ENCODE peak calls at places on chromosomes 6 and 20, in five cellular contexts. One of them, this sample, is unnamed.

GRCh38 chr20:45938727-45939438 is 4.4 kb downstream of the PCIF1 start:
- DNase-seq in amniotic stem cell: no peak
- DNase-seq in ureter: no peak
- DNase-seq in T-helper 1 cell: no peak
- DNase-seq in A549: no peak
- DNase-seq in this sample: no peak

GRCh38 chr6:136889271-136890193 is 32.6 kb upstream of the SLC35D3 start:
- DNase-seq in T-helper 1 cell: no peak
- DNase-seq in A549: peak
- DNase-seq in ureter: no peak
- DNase-seq in amniotic stem cell: no peak
- DNase-seq in this sample: no peak

GRCh38 chr6:131979515-131980337 is 28.6 kb upstream of the CCN2 start:
- DNase-seq in A549: no peak
- DNase-seq in ureter: no peak
- DNase-seq in T-helper 1 cell: no peak
- DNase-seq in amniotic stem cell: peak
- DNase-seq in this sample: peak

GRCh38 chr6:130032758-130033323 is 14.5 kb downstream of the L3MBTL3 start:
- DNase-seq in amniotic stem cell: no peak
- DNase-seq in ureter: no peak
- DNase-seq in T-helper 1 cell: no peak
- DNase-seq in A549: no peak
- DNase-seq in this sample: no peak

GRCh38 chr6:116010400-116011095 is 50.1 kb downstream of the FRK start:
- DNase-seq in T-helper 1 cell: peak
- DNase-seq in A549: peak
- DNase-seq in amniotic stem cell: peak
- DNase-seq in ureter: peak
- DNase-seq in this sample: peak

GRCh38 chr6:154805288-154805911 is 72.2 kb downstream of the SCAF8 start:
- DNase-seq in ureter: no peak
- DNase-seq in T-helper 1 cell: no peak
- DNase-seq in amniotic stem cell: no peak
- DNase-seq in A549: peak
- DNase-seq in this sample: peak

GRCh38 chr20:59817406-59817805 is 116.0 kb downstream of the SYCP2 start:
- DNase-seq in A549: no peak
- DNase-seq in ureter: no peak
- DNase-seq in amniotic stem cell: no peak
- DNase-seq in T-helper 1 cell: no peak
- DNase-seq in this sample: no peak

GRCh38 chr6:33124947-33125346 is 49.2 kb downstream of the HLA-DPB1 start:
- DNase-seq in T-helper 1 cell: no peak
- DNase-seq in A549: no peak
- DNase-seq in ureter: no peak
- DNase-seq in amniotic stem cell: no peak
- DNase-seq in this sample: no peak

GRCh38 chr6:37020426-37021211 is 15.2 kb downstream of the FGD2 start:
- DNase-seq in T-helper 1 cell: no peak
- DNase-seq in ureter: no peak
- DNase-seq in A549: no peak
- DNase-seq in amniotic stem cell: no peak
- DNase-seq in this sample: no peak

GRCh38 chr6:146369866-146370265 is 173.8 kb upstream of the RAB32 start:
- DNase-seq in amniotic stem cell: no peak
- DNase-seq in ureter: no peak
- DNase-seq in T-helper 1 cell: no peak
- DNase-seq in A549: no peak
- DNase-seq in this sample: no peak

GRCh38 chr6:72552938-72553337 is 68.9 kb upstream of the KCNQ5 start:
- DNase-seq in T-helper 1 cell: no peak
- DNase-seq in ureter: no peak
- DNase-seq in amniotic stem cell: no peak
- DNase-seq in A549: peak
- DNase-seq in this sample: no peak

GRCh38 chr20:15596220-15596875 is 976.9 kb downstream of the KIF16B start:
- DNase-seq in ureter: no peak
- DNase-seq in T-helper 1 cell: no peak
- DNase-seq in amniotic stem cell: no peak
- DNase-seq in A549: no peak
- DNase-seq in this sample: no peak

GRCh38 chr6:146997062-146997461 is 207.2 kb upstream of the STXBP5 start:
- DNase-seq in amniotic stem cell: peak
- DNase-seq in T-helper 1 cell: no peak
- DNase-seq in ureter: no peak
- DNase-seq in A549: peak
- DNase-seq in this sample: peak

GRCh38 chr20:64038579-64039292 is 2.8 kb downstream of the C20orf204 start:
- DNase-seq in ureter: peak
- DNase-seq in A549: peak
- DNase-seq in T-helper 1 cell: peak
- DNase-seq in amniotic stem cell: no peak
- DNase-seq in this sample: no peak

GRCh38 chr6:36597775-36598174 is 3.6 kb downstream of the SRSF3 start:
- DNase-seq in amniotic stem cell: no peak
- DNase-seq in A549: no peak
- DNase-seq in ureter: no peak
- DNase-seq in T-helper 1 cell: no peak
- DNase-seq in this sample: no peak

GRCh38 chr6:53899512-53899911 is 104.7 kb downstream of the LRRC1 start:
- DNase-seq in A549: no peak
- DNase-seq in amniotic stem cell: no peak
- DNase-seq in T-helper 1 cell: no peak
- DNase-seq in ureter: no peak
- DNase-seq in this sample: no peak

GRCh38 chr20:52708137-52708536 is 264.0 kb upstream of the TSHZ2 start:
- DNase-seq in A549: no peak
- DNase-seq in amniotic stem cell: no peak
- DNase-seq in T-helper 1 cell: no peak
- DNase-seq in ureter: no peak
- DNase-seq in this sample: no peak

GRCh38 chr6:27547157-27548075 is 74.5 kb upstream of the ZNF184 start:
- DNase-seq in amniotic stem cell: no peak
- DNase-seq in A549: peak
- DNase-seq in ureter: no peak
- DNase-seq in T-helper 1 cell: no peak
- DNase-seq in this sample: peak